ENCODE peak calls at places on chromosomes 4 and X, in seven cellular contexts. One of them, this sample, is unnamed.

GRCh38 chr4:71141125-71141524 is 147.7 kb downstream of the DCK start:
- DNase-seq in Calu3: no peak
- DNase-seq in uterus: no peak
- DNase-seq in sigmoid colon: no peak
- DNase-seq in CD4-positive, alpha-beta T cell: no peak
- DNase-seq in fibroblast of the aortic adventitia: no peak
- DNase-seq in foreskin fibroblast: no peak
- DNase-seq in this sample: no peak

GRCh38 chr4:76504613-76505465 is 69.8 kb downstream of the SHROOM3 start:
- DNase-seq in Calu3: peak
- DNase-seq in uterus: no peak
- DNase-seq in sigmoid colon: no peak
- DNase-seq in CD4-positive, alpha-beta T cell: no peak
- DNase-seq in fibroblast of the aortic adventitia: peak
- DNase-seq in foreskin fibroblast: peak
- DNase-seq in this sample: peak

GRCh38 chr4:156686120-156686519 is 285.5 kb downstream of the PDGFC start:
- DNase-seq in Calu3: no peak
- DNase-seq in uterus: no peak
- DNase-seq in sigmoid colon: no peak
- DNase-seq in CD4-positive, alpha-beta T cell: no peak
- DNase-seq in fibroblast of the aortic adventitia: peak
- DNase-seq in foreskin fibroblast: peak
- DNase-seq in this sample: no peak

GRCh38 chr4:71288875-71289274 is 49.9 kb upstream of the SLC4A4 start:
- DNase-seq in Calu3: no peak
- DNase-seq in uterus: no peak
- DNase-seq in sigmoid colon: no peak
- DNase-seq in CD4-positive, alpha-beta T cell: no peak
- DNase-seq in fibroblast of the aortic adventitia: no peak
- DNase-seq in foreskin fibroblast: no peak
- DNase-seq in this sample: no peak

GRCh38 chr4:159077702-159078495 is 25.0 kb upstream of the RAPGEF2 start:
- DNase-seq in Calu3: no peak
- DNase-seq in uterus: no peak
- DNase-seq in sigmoid colon: no peak
- DNase-seq in CD4-positive, alpha-beta T cell: no peak
- DNase-seq in fibroblast of the aortic adventitia: no peak
- DNase-seq in foreskin fibroblast: peak
- DNase-seq in this sample: no peak

GRCh38 chr4:144583658-144584057 is 62.3 kb upstream of the HHIP start:
- DNase-seq in Calu3: peak
- DNase-seq in uterus: no peak
- DNase-seq in sigmoid colon: no peak
- DNase-seq in CD4-positive, alpha-beta T cell: no peak
- DNase-seq in fibroblast of the aortic adventitia: peak
- DNase-seq in foreskin fibroblast: peak
- DNase-seq in this sample: peak

GRCh38 chr4:5249727-5250126 is 198.4 kb downstream of the STK32B start:
- DNase-seq in Calu3: no peak
- DNase-seq in uterus: no peak
- DNase-seq in sigmoid colon: no peak
- DNase-seq in CD4-positive, alpha-beta T cell: no peak
- DNase-seq in fibroblast of the aortic adventitia: no peak
- DNase-seq in foreskin fibroblast: no peak
- DNase-seq in this sample: no peak

GRCh38 chr4:112975567-112976355 is 73.7 kb upstream of the ANK2 start:
- DNase-seq in Calu3: no peak
- DNase-seq in uterus: no peak
- DNase-seq in sigmoid colon: no peak
- DNase-seq in CD4-positive, alpha-beta T cell: no peak
- DNase-seq in fibroblast of the aortic adventitia: no peak
- DNase-seq in foreskin fibroblast: peak
- DNase-seq in this sample: no peak

GRCh38 chr4:122775987-122776836 is 43.7 kb downstream of the BBS12 start:
- DNase-seq in Calu3: no peak
- DNase-seq in uterus: no peak
- DNase-seq in sigmoid colon: no peak
- DNase-seq in CD4-positive, alpha-beta T cell: no peak
- DNase-seq in fibroblast of the aortic adventitia: no peak
- DNase-seq in foreskin fibroblast: no peak
- DNase-seq in this sample: no peak

GRCh38 chr4:102318105-102318504 is 27.2 kb downstream of the SLC39A8 start:
- DNase-seq in Calu3: no peak
- DNase-seq in uterus: no peak
- DNase-seq in sigmoid colon: no peak
- DNase-seq in CD4-positive, alpha-beta T cell: no peak
- DNase-seq in fibroblast of the aortic adventitia: no peak
- DNase-seq in foreskin fibroblast: no peak
- DNase-seq in this sample: no peak

GRCh38 chrX:77785746-77786548 is at the start of gene ATRX:
- DNase-seq in Calu3: peak
- DNase-seq in uterus: peak
- DNase-seq in sigmoid colon: peak
- DNase-seq in CD4-positive, alpha-beta T cell: peak
- DNase-seq in fibroblast of the aortic adventitia: peak
- DNase-seq in foreskin fibroblast: peak
- DNase-seq in this sample: peak

GRCh38 chr4:122012735-122013134 is 60.9 kb upstream of the TRPC3 start:
- DNase-seq in Calu3: no peak
- DNase-seq in uterus: no peak
- DNase-seq in sigmoid colon: no peak
- DNase-seq in CD4-positive, alpha-beta T cell: no peak
- DNase-seq in fibroblast of the aortic adventitia: peak
- DNase-seq in foreskin fibroblast: peak
- DNase-seq in this sample: no peak

GRCh38 chr4:70901607-70901983 is 574 bp upstream of the MOB1B start:
- DNase-seq in Calu3: no peak
- DNase-seq in uterus: no peak
- DNase-seq in sigmoid colon: no peak
- DNase-seq in CD4-positive, alpha-beta T cell: no peak
- DNase-seq in fibroblast of the aortic adventitia: no peak
- DNase-seq in foreskin fibroblast: peak
- DNase-seq in this sample: no peak

GRCh38 chrX:28756647-28757046 is 169.4 kb downstream of the IL1RAPL1 start:
- DNase-seq in Calu3: no peak
- DNase-seq in uterus: no peak
- DNase-seq in sigmoid colon: no peak
- DNase-seq in CD4-positive, alpha-beta T cell: no peak
- DNase-seq in fibroblast of the aortic adventitia: peak
- DNase-seq in foreskin fibroblast: no peak
- DNase-seq in this sample: no peak

GRCh38 chr4:69497886-69498395 is 2.2 kb upstream of the UGT2B4 start:
- DNase-seq in Calu3: no peak
- DNase-seq in uterus: no peak
- DNase-seq in sigmoid colon: no peak
- DNase-seq in CD4-positive, alpha-beta T cell: no peak
- DNase-seq in fibroblast of the aortic adventitia: no peak
- DNase-seq in foreskin fibroblast: no peak
- DNase-seq in this sample: no peak

GRCh38 chr4:100299441-100299840 is 109.2 kb upstream of the DDIT4L start:
- DNase-seq in Calu3: no peak
- DNase-seq in uterus: no peak
- DNase-seq in sigmoid colon: no peak
- DNase-seq in CD4-positive, alpha-beta T cell: no peak
- DNase-seq in fibroblast of the aortic adventitia: no peak
- DNase-seq in foreskin fibroblast: peak
- DNase-seq in this sample: no peak

GRCh38 chrX:10108288-10108687 is 48.5 kb upstream of the CLCN4 start:
- DNase-seq in Calu3: no peak
- DNase-seq in uterus: no peak
- DNase-seq in sigmoid colon: no peak
- DNase-seq in CD4-positive, alpha-beta T cell: no peak
- DNase-seq in fibroblast of the aortic adventitia: no peak
- DNase-seq in foreskin fibroblast: no peak
- DNase-seq in this sample: no peak

GRCh38 chrX:19849433-19850190 is 37.8 kb downstream of the SH3KBP1 start:
- DNase-seq in Calu3: no peak
- DNase-seq in uterus: no peak
- DNase-seq in sigmoid colon: no peak
- DNase-seq in CD4-positive, alpha-beta T cell: no peak
- DNase-seq in fibroblast of the aortic adventitia: no peak
- DNase-seq in foreskin fibroblast: no peak
- DNase-seq in this sample: no peak

GRCh38 chrX:2888309-2888708 is 40.8 kb downstream of the ARSD start:
- DNase-seq in Calu3: no peak
- DNase-seq in uterus: no peak
- DNase-seq in sigmoid colon: no peak
- DNase-seq in CD4-positive, alpha-beta T cell: no peak
- DNase-seq in fibroblast of the aortic adventitia: no peak
- DNase-seq in foreskin fibroblast: no peak
- DNase-seq in this sample: no peak

GRCh38 chrX:71992711-71993110 is 82.1 kb downstream of the NHSL2 start:
- DNase-seq in Calu3: no peak
- DNase-seq in uterus: no peak
- DNase-seq in sigmoid colon: no peak
- DNase-seq in CD4-positive, alpha-beta T cell: peak
- DNase-seq in fibroblast of the aortic adventitia: no peak
- DNase-seq in foreskin fibroblast: no peak
- DNase-seq in this sample: no peak

GRCh38 chr4:98374643-98375042 is 113.5 kb downstream of the RAP1GDS1 start:
- DNase-seq in Calu3: no peak
- DNase-seq in uterus: no peak
- DNase-seq in sigmoid colon: no peak
- DNase-seq in CD4-positive, alpha-beta T cell: no peak
- DNase-seq in fibroblast of the aortic adventitia: no peak
- DNase-seq in foreskin fibroblast: no peak
- DNase-seq in this sample: no peak

GRCh38 chrX:40090961-40091360 is 6.8 kb downstream of the BCOR start:
- DNase-seq in Calu3: no peak
- DNase-seq in uterus: no peak
- DNase-seq in sigmoid colon: no peak
- DNase-seq in CD4-positive, alpha-beta T cell: no peak
- DNase-seq in fibroblast of the aortic adventitia: no peak
- DNase-seq in foreskin fibroblast: no peak
- DNase-seq in this sample: no peak

GRCh38 chrX:71679575-71680207 is 12.3 kb downstream of the LOC101059915 start:
- DNase-seq in Calu3: no peak
- DNase-seq in uterus: no peak
- DNase-seq in sigmoid colon: no peak
- DNase-seq in CD4-positive, alpha-beta T cell: no peak
- DNase-seq in fibroblast of the aortic adventitia: no peak
- DNase-seq in foreskin fibroblast: no peak
- DNase-seq in this sample: no peak

GRCh38 chrX:149827254-149827653 is 45.5 kb downstream of the MAGEA9 start:
- DNase-seq in Calu3: no peak
- DNase-seq in uterus: no peak
- DNase-seq in sigmoid colon: no peak
- DNase-seq in CD4-positive, alpha-beta T cell: no peak
- DNase-seq in fibroblast of the aortic adventitia: no peak
- DNase-seq in foreskin fibroblast: no peak
- DNase-seq in this sample: no peak
- TF ChIP-seq CTCF in Calu3: no peak
- TF ChIP-seq CTCF in uterus: no peak
- TF ChIP-seq CTCF in sigmoid colon: no peak
- TF ChIP-seq CTCF in CD4-positive, alpha-beta T cell: no peak
- TF ChIP-seq CTCF in fibroblast of the aortic adventitia: no peak
- TF ChIP-seq CTCF in foreskin fibroblast: no peak
- TF ChIP-seq CTCF in this sample: no peak

GRCh38 chr4:128287159-128287870 is at the start of gene PGRMC2:
- DNase-seq in Calu3: peak
- DNase-seq in uterus: peak
- DNase-seq in sigmoid colon: peak
- DNase-seq in CD4-positive, alpha-beta T cell: no peak
- DNase-seq in fibroblast of the aortic adventitia: peak
- DNase-seq in foreskin fibroblast: no peak
- DNase-seq in this sample: peak

GRCh38 chr4:128289523-128290158 is 2.0 kb upstream of the PGRMC2 start:
- DNase-seq in Calu3: no peak
- DNase-seq in uterus: no peak
- DNase-seq in sigmoid colon: no peak
- DNase-seq in CD4-positive, alpha-beta T cell: no peak
- DNase-seq in fibroblast of the aortic adventitia: no peak
- DNase-seq in foreskin fibroblast: no peak
- DNase-seq in this sample: no peak

GRCh38 chr4:128288689-128289106 is 1.1 kb upstream of the PGRMC2 start:
- DNase-seq in Calu3: peak
- DNase-seq in uterus: no peak
- DNase-seq in sigmoid colon: no peak
- DNase-seq in CD4-positive, alpha-beta T cell: peak
- DNase-seq in fibroblast of the aortic adventitia: peak
- DNase-seq in foreskin fibroblast: no peak
- DNase-seq in this sample: no peak

GRCh38 chr4:128286474-128287158 is 997 bp downstream of the PGRMC2 start:
- DNase-seq in Calu3: no peak
- DNase-seq in uterus: no peak
- DNase-seq in sigmoid colon: no peak
- DNase-seq in CD4-positive, alpha-beta T cell: no peak
- DNase-seq in fibroblast of the aortic adventitia: peak
- DNase-seq in foreskin fibroblast: peak
- DNase-seq in this sample: peak

GRCh38 chr4:128287871-128288688 is 467 bp upstream of the PGRMC2 start:
- DNase-seq in Calu3: peak
- DNase-seq in uterus: peak
- DNase-seq in sigmoid colon: peak
- DNase-seq in CD4-positive, alpha-beta T cell: peak
- DNase-seq in fibroblast of the aortic adventitia: peak
- DNase-seq in foreskin fibroblast: peak
- DNase-seq in this sample: peak
- TF ChIP-seq CTCF in Calu3: no peak
- TF ChIP-seq CTCF in uterus: peak
- TF ChIP-seq CTCF in sigmoid colon: no peak
- TF ChIP-seq CTCF in CD4-positive, alpha-beta T cell: no peak
- TF ChIP-seq CTCF in fibroblast of the aortic adventitia: peak
- TF ChIP-seq CTCF in foreskin fibroblast: no peak
- TF ChIP-seq CTCF in this sample: no peak

DNA sequence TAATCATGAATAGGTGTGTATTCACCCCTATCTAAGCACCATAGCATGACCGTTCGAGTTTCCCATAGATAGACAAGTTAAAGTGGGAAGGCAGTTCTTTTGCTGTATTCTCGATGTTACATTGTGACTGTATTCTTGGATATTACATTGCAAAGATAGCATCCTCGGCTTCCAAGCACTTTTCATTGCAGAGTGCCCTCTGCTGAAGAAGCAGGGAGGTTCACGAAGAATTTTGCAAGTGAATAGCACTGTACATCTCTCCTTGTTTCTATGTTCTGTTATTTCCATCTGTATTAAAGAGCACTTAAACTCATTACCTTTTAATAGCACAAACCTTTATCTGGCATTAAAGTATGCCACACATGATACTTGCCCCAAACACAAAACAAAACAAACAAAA is 426.7 kb upstream of the ARX start:
- DNase-seq in Calu3: no peak
- DNase-seq in uterus: no peak
- DNase-seq in sigmoid colon: no peak
- DNase-seq in CD4-positive, alpha-beta T cell: no peak
- DNase-seq in fibroblast of the aortic adventitia: no peak
- DNase-seq in foreskin fibroblast: no peak
- DNase-seq in this sample: no peak
- TF ChIP-seq CTCF in Calu3: no peak
- TF ChIP-seq CTCF in uterus: no peak
- TF ChIP-seq CTCF in sigmoid colon: no peak
- TF ChIP-seq CTCF in CD4-positive, alpha-beta T cell: no peak
- TF ChIP-seq CTCF in fibroblast of the aortic adventitia: no peak
- TF ChIP-seq CTCF in foreskin fibroblast: no peak
- TF ChIP-seq CTCF in this sample: no peak

DNA sequence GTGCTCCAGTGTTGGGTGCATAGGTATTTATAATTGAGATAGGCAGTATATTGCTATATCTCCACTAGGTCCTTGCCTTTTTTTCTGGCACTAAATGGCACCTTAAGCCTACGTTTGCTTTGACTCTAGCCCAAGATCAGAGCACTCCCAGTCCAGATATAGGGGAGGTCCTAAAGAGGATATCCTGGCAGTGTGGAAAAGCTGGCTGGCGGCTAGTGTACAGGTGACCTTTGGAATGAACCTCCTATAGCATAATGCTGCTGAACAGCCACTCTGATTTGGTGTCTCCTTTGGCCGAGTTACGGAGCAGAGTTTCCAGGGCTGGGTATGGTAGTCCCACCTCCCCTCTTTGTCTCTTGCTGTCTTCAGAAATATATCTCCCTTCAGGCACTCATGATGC is 53.8 kb downstream of the PHEX start:
- DNase-seq in Calu3: no peak
- DNase-seq in uterus: no peak
- DNase-seq in sigmoid colon: no peak
- DNase-seq in CD4-positive, alpha-beta T cell: no peak
- DNase-seq in fibroblast of the aortic adventitia: no peak
- DNase-seq in foreskin fibroblast: no peak
- DNase-seq in this sample: no peak
- TF ChIP-seq CTCF in Calu3: no peak
- TF ChIP-seq CTCF in uterus: no peak
- TF ChIP-seq CTCF in sigmoid colon: no peak
- TF ChIP-seq CTCF in CD4-positive, alpha-beta T cell: no peak
- TF ChIP-seq CTCF in fibroblast of the aortic adventitia: no peak
- TF ChIP-seq CTCF in foreskin fibroblast: no peak
- TF ChIP-seq CTCF in this sample: no peak

This sample was measured in A549.